ENCODE peak calls at places on chromosomes 3 and 15, in nine cellular contexts. J is body of pancreas; H is lower lobe of right lung; E is pancreas; O is mucosa of descending colon; R is Panc1; I is aorta; T is CD4-positive, CD25-positive, alpha-beta regulatory T cell; W is gastrocnemius medialis. K is an unnamed sample.

GRCh38 chr15:73745073-73745472 is 8.1 kb downstream of the INSYN1 start:
- ATAC-seq in J (no peak), H (no peak), E (no peak), O (no peak), R (no peak), I (no peak), T (no peak), W (no peak), K (no peak)

GRCh38 chr3:45858809-45859543 is 17.1 kb upstream of the LZTFL1 start:
- ATAC-seq in J (no peak), H (no peak), E (no peak), O (no peak), R (no peak), I (no peak), T (no peak), W (no peak), K (no peak)

GRCh38 chr3:158819282-158819681 is 17.4 kb downstream of the MFSD1 start:
- ATAC-seq in J (no peak), H (peak), E (peak), O (peak), R (no peak), I (no peak), T (no peak), W (no peak), K (no peak)

GRCh38 chr3:149848238-149848637 is 35.2 kb downstream of the RNF13 start:
- ATAC-seq in J (no peak), H (peak), E (no peak), O (no peak), R (no peak), I (no peak), T (no peak), W (no peak), K (no peak)

GRCh38 chr3:20049275-20049674 is 9.0 kb downstream of the KAT2B start:
- ATAC-seq in J (no peak), H (peak), E (no peak), O (peak), R (no peak), I (no peak), T (no peak), W (peak), K (no peak)

GRCh38 chr3:162525052-162525451 is 1028.4 kb downstream of the OTOL1 start:
- ATAC-seq in J (peak), H (no peak), E (peak), O (peak), R (no peak), I (peak), T (no peak), W (peak), K (peak)

GRCh38 chr3:72820405-72820804 is 27.8 kb downstream of the SHQ1 start:
- ATAC-seq in J (peak), H (peak), E (peak), O (peak), R (no peak), I (no peak), T (no peak), W (no peak), K (no peak)

GRCh38 chr15:34297059-34297458 is 40.5 kb downstream of the SLC12A6 start:
- ATAC-seq in J (no peak), H (no peak), E (no peak), O (no peak), R (no peak), I (peak), T (no peak), W (no peak), K (no peak)

GRCh38 chr3:13480340-13481318 is 523 bp downstream of the HDAC11 start:
- ATAC-seq in J (peak), H (peak), E (peak), O (peak), R (peak), I (peak), T (peak), W (peak), K (peak)

GRCh38 chr3:132228923-132229322 is 88.3 kb upstream of the ACP3 start:
- ATAC-seq in J (no peak), H (no peak), E (no peak), O (no peak), R (no peak), I (no peak), T (no peak), W (no peak), K (no peak)

GRCh38 chr3:77931272-77932009 is 891.5 kb downstream of the ROBO2 start:
- ATAC-seq in J (no peak), H (peak), E (peak), O (peak), R (no peak), I (no peak), T (no peak), W (no peak), K (peak)

GRCh38 chr15:88440021-88440420 is 27.2 kb downstream of the MRPL46 start:
- ATAC-seq in J (no peak), H (no peak), E (no peak), O (no peak), R (no peak), I (no peak), T (no peak), W (no peak), K (no peak)

GRCh38 chr15:70035719-70036077 is 62.0 kb downstream of the TLE3 start:
- ATAC-seq in J (no peak), H (no peak), E (peak), O (peak), R (no peak), I (no peak), T (peak), W (no peak), K (no peak)

GRCh38 chr3:169384576-169384975 is 278.9 kb downstream of the MECOM start:
- ATAC-seq in J (no peak), H (no peak), E (no peak), O (no peak), R (no peak), I (no peak), T (no peak), W (no peak), K (no peak)

GRCh38 chr15:42094512-42094963 is at the start of gene PLA2G4D:
- ATAC-seq in J (no peak), H (peak), E (peak), O (peak), R (no peak), I (no peak), T (no peak), W (no peak), K (no peak)

GRCh38 chr3:121165397-121165837 is 257.4 kb downstream of the STXBP5L start:
- ATAC-seq in J (no peak), H (no peak), E (no peak), O (no peak), R (no peak), I (no peak), T (no peak), W (no peak), K (no peak)

GRCh38 chr3:168117853-168118313 is 22.2 kb upstream of the GOLIM4 start:
- ATAC-seq in J (peak), H (peak), E (peak), O (peak), R (no peak), I (no peak), T (no peak), W (no peak), K (no peak)

GRCh38 chr3:48945856-48946549 is 27.4 kb downstream of the ARIH2 start:
- ATAC-seq in J (no peak), H (no peak), E (no peak), O (no peak), R (no peak), I (no peak), T (no peak), W (no peak), K (no peak)

GRCh38 chr15:77347197-77347596 is 72.7 kb downstream of the PEAK1 start:
- ATAC-seq in J (no peak), H (no peak), E (no peak), O (no peak), R (no peak), I (no peak), T (no peak), W (no peak), K (no peak)

DNA sequence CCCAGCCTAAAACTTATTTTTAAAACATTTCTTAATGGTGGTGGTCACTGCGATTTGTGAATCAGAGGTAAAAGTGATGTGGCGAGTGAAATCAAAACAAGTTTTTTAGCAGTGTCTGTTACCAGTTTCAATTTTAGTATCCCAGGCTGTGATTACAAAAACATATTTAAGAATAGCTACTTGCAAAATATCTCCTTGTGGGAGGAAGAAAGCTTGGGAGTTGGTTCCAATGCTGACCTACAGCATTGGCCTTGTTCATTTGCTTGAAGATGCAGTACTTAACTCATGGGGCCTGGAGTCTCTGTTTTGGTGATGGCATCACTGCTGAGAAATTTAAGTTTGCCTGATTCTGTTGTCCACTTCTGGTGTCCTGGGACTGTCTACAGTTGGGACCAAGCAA is 4.5 kb downstream of the RAB7A start:
- ATAC-seq in J (no peak), H (no peak), E (no peak), O (no peak), R (no peak), I (no peak), T (no peak), W (no peak), K (no peak)
- H3K4me3 ChIP-seq in J (no peak), H (no peak), E (no peak), O (no peak), R (no peak), I (no peak), T (peak), W (no peak), K (no peak)

GRCh38 chr3:43289401-43289800 is 3.1 kb downstream of the SNRK start:
- ATAC-seq in J (no peak), H (no peak), E (no peak), O (no peak), R (no peak), I (no peak), T (no peak), W (no peak), K (no peak)
- H3K4me3 ChIP-seq in J (no peak), H (peak), E (no peak), O (no peak), R (no peak), I (no peak), T (peak), W (peak), K (peak)

GRCh38 chr3:4983739-4984510 is 4.7 kb downstream of the BHLHE40 start:
- ATAC-seq in J (no peak), H (no peak), E (no peak), O (peak), R (no peak), I (no peak), T (peak), W (no peak), K (no peak)
- H3K4me3 ChIP-seq in J (no peak), H (peak), E (no peak), O (no peak), R (peak), I (no peak), T (no peak), W (peak), K (no peak)

GRCh38 chr15:83920115-83920514 is 266.2 kb downstream of the ADAMTSL3 start:
- ATAC-seq in J (no peak), H (no peak), E (no peak), O (no peak), R (no peak), I (no peak), T (no peak), W (no peak), K (no peak)
- H3K4me3 ChIP-seq in J (no peak), H (no peak), E (no peak), O (no peak), R (no peak), I (no peak), T (no peak), W (no peak), K (no peak)